ENCODE peak calls at places on chromosomes 12 and 14, in ten cellular contexts. One of them, this sample, is unnamed.

GRCh38 chr14:67187826-67188225 is 1.4 kb upstream of the GARIN2 start:
- DNase-seq in HCT116: peak; percentile 85
- DNase-seq in stomach: peak; percentile 69
- DNase-seq in dorsolateral prefrontal cortex: no peak
- DNase-seq in tibial artery: no peak
- DNase-seq in upper lobe of right lung: no peak
- DNase-seq in esophagus muscularis mucosa: no peak
- DNase-seq in astrocyte: peak; percentile 96
- DNase-seq in A549: no peak
- DNase-seq in IMR-90: peak; percentile 86
- DNase-seq in this sample: no peak

GRCh38 chr12:45281994-45282393 is 66.1 kb downstream of the ANO6 start:
- DNase-seq in HCT116: no peak
- DNase-seq in stomach: no peak
- DNase-seq in dorsolateral prefrontal cortex: no peak
- DNase-seq in tibial artery: no peak
- DNase-seq in upper lobe of right lung: no peak
- DNase-seq in esophagus muscularis mucosa: no peak
- DNase-seq in astrocyte: peak; percentile 44
- DNase-seq in A549: no peak
- DNase-seq in IMR-90: peak; percentile 56
- DNase-seq in this sample: no peak

GRCh38 chr14:92568621-92569479 is 55.3 kb downstream of the RIN3 start:
- DNase-seq in HCT116: no peak
- DNase-seq in stomach: no peak
- DNase-seq in dorsolateral prefrontal cortex: no peak
- DNase-seq in tibial artery: no peak
- DNase-seq in upper lobe of right lung: peak; percentile 57
- DNase-seq in esophagus muscularis mucosa: no peak
- DNase-seq in astrocyte: no peak
- DNase-seq in A549: no peak
- DNase-seq in IMR-90: no peak
- DNase-seq in this sample: peak; percentile 68

GRCh38 chr14:53338192-53338591 is 185.1 kb upstream of the DDHD1 start:
- DNase-seq in HCT116: no peak
- DNase-seq in stomach: no peak
- DNase-seq in dorsolateral prefrontal cortex: no peak
- DNase-seq in tibial artery: no peak
- DNase-seq in upper lobe of right lung: no peak
- DNase-seq in esophagus muscularis mucosa: no peak
- DNase-seq in astrocyte: peak; percentile 67
- DNase-seq in A549: no peak
- DNase-seq in IMR-90: peak; percentile 67
- DNase-seq in this sample: no peak

GRCh38 chr14:104933721-104934379 is 9.2 kb downstream of the PLD4 start:
- DNase-seq in HCT116: no peak
- DNase-seq in stomach: no peak
- DNase-seq in dorsolateral prefrontal cortex: no peak
- DNase-seq in tibial artery: peak; percentile 64
- DNase-seq in upper lobe of right lung: peak; percentile 64
- DNase-seq in esophagus muscularis mucosa: no peak
- DNase-seq in astrocyte: no peak
- DNase-seq in A549: no peak
- DNase-seq in IMR-90: no peak
- DNase-seq in this sample: no peak

GRCh38 chr14:99430491-99430890 is 50.2 kb downstream of the SETD3 start:
- DNase-seq in HCT116: no peak
- DNase-seq in stomach: peak; percentile 69
- DNase-seq in dorsolateral prefrontal cortex: no peak
- DNase-seq in tibial artery: no peak
- DNase-seq in upper lobe of right lung: no peak
- DNase-seq in esophagus muscularis mucosa: no peak
- DNase-seq in astrocyte: no peak
- DNase-seq in A549: peak; percentile 43
- DNase-seq in IMR-90: no peak
- DNase-seq in this sample: peak; percentile 54

GRCh38 chr12:52145228-52145940 is 46.4 kb downstream of the KRT80 start:
- DNase-seq in HCT116: no peak
- DNase-seq in stomach: no peak
- DNase-seq in dorsolateral prefrontal cortex: no peak
- DNase-seq in tibial artery: no peak
- DNase-seq in upper lobe of right lung: no peak
- DNase-seq in esophagus muscularis mucosa: no peak
- DNase-seq in astrocyte: no peak
- DNase-seq in A549: no peak
- DNase-seq in IMR-90: no peak
- DNase-seq in this sample: no peak

GRCh38 chr14:25111061-25111601 is 61.2 kb upstream of the STXBP6 start:
- DNase-seq in HCT116: no peak
- DNase-seq in stomach: peak; percentile 49
- DNase-seq in dorsolateral prefrontal cortex: no peak
- DNase-seq in tibial artery: no peak
- DNase-seq in upper lobe of right lung: no peak
- DNase-seq in esophagus muscularis mucosa: no peak
- DNase-seq in astrocyte: peak; percentile 99
- DNase-seq in A549: no peak
- DNase-seq in IMR-90: peak; percentile 98
- DNase-seq in this sample: no peak

GRCh38 chr12:121581681-121582439 is 1.0 kb upstream of the KDM2B start:
- DNase-seq in HCT116: no peak
- DNase-seq in stomach: peak; percentile 36
- DNase-seq in dorsolateral prefrontal cortex: no peak
- DNase-seq in tibial artery: peak; percentile 72
- DNase-seq in upper lobe of right lung: no peak
- DNase-seq in esophagus muscularis mucosa: no peak
- DNase-seq in astrocyte: no peak
- DNase-seq in A549: no peak
- DNase-seq in IMR-90: peak; percentile 50
- DNase-seq in this sample: peak; percentile 57

GRCh38 chr14:101654051-101654450 is 92.8 kb downstream of the DIO3 start:
- DNase-seq in HCT116: no peak
- DNase-seq in stomach: no peak
- DNase-seq in dorsolateral prefrontal cortex: no peak
- DNase-seq in tibial artery: no peak
- DNase-seq in upper lobe of right lung: no peak
- DNase-seq in esophagus muscularis mucosa: no peak
- DNase-seq in astrocyte: no peak
- DNase-seq in A549: no peak
- DNase-seq in IMR-90: no peak
- DNase-seq in this sample: no peak

GRCh38 chr12:47834199-47835016 is 14.7 kb upstream of the HDAC7 start:
- DNase-seq in HCT116: no peak
- DNase-seq in stomach: no peak
- DNase-seq in dorsolateral prefrontal cortex: no peak
- DNase-seq in tibial artery: no peak
- DNase-seq in upper lobe of right lung: no peak
- DNase-seq in esophagus muscularis mucosa: no peak
- DNase-seq in astrocyte: no peak
- DNase-seq in A549: no peak
- DNase-seq in IMR-90: no peak
- DNase-seq in this sample: no peak
- H3K27ac ChIP-seq in HCT116: no peak overlapping the region
- H3K27ac ChIP-seq in stomach: no peak overlapping the region
- H3K27ac ChIP-seq in dorsolateral prefrontal cortex: no peak overlapping the region
- H3K27ac ChIP-seq in tibial artery: no peak overlapping the region
- H3K27ac ChIP-seq in upper lobe of right lung: no peak overlapping the region
- H3K27ac ChIP-seq in esophagus muscularis mucosa: no peak overlapping the region
- H3K27ac ChIP-seq in astrocyte: no peak overlapping the region
- H3K27ac ChIP-seq in A549: peak overlapping the region; percentile 15
- H3K27ac ChIP-seq in IMR-90: no peak overlapping the region
- H3K27ac ChIP-seq in this sample: no peak overlapping the region

GRCh38 chr12:116882742-116883141 is 1.5 kb upstream of the HRK start:
- DNase-seq in HCT116: no peak
- DNase-seq in stomach: no peak
- DNase-seq in dorsolateral prefrontal cortex: no peak
- DNase-seq in tibial artery: no peak
- DNase-seq in upper lobe of right lung: no peak
- DNase-seq in esophagus muscularis mucosa: no peak
- DNase-seq in astrocyte: no peak
- DNase-seq in A549: peak; percentile 65
- DNase-seq in IMR-90: peak; percentile 61
- DNase-seq in this sample: no peak

GRCh38 chr12:116881325-116881866 is at the start of gene HRK:
- DNase-seq in HCT116: no peak
- DNase-seq in stomach: no peak
- DNase-seq in dorsolateral prefrontal cortex: no peak
- DNase-seq in tibial artery: no peak
- DNase-seq in upper lobe of right lung: no peak
- DNase-seq in esophagus muscularis mucosa: no peak
- DNase-seq in astrocyte: no peak
- DNase-seq in A549: no peak
- DNase-seq in IMR-90: no peak
- DNase-seq in this sample: no peak

GRCh38 chr12:116880213-116880816 is 926 bp downstream of the HRK start:
- DNase-seq in HCT116: no peak
- DNase-seq in stomach: no peak
- DNase-seq in dorsolateral prefrontal cortex: no peak
- DNase-seq in tibial artery: no peak
- DNase-seq in upper lobe of right lung: no peak
- DNase-seq in esophagus muscularis mucosa: no peak
- DNase-seq in astrocyte: no peak
- DNase-seq in A549: no peak
- DNase-seq in IMR-90: no peak
- DNase-seq in this sample: no peak

GRCh38 chr12:116880817-116881324 is 370 bp downstream of the HRK start:
- DNase-seq in HCT116: no peak
- DNase-seq in stomach: peak; percentile 49
- DNase-seq in dorsolateral prefrontal cortex: no peak
- DNase-seq in tibial artery: no peak
- DNase-seq in upper lobe of right lung: peak; percentile 69
- DNase-seq in esophagus muscularis mucosa: no peak
- DNase-seq in astrocyte: peak; percentile 38
- DNase-seq in A549: peak; percentile 63
- DNase-seq in IMR-90: peak; percentile 45
- DNase-seq in this sample: peak; percentile 33

GRCh38 chr12:116881867-116882507 is 746 bp upstream of the HRK start:
- DNase-seq in HCT116: no peak
- DNase-seq in stomach: no peak
- DNase-seq in dorsolateral prefrontal cortex: no peak
- DNase-seq in tibial artery: no peak
- DNase-seq in upper lobe of right lung: no peak
- DNase-seq in esophagus muscularis mucosa: no peak
- DNase-seq in astrocyte: no peak
- DNase-seq in A549: no peak
- DNase-seq in IMR-90: no peak
- DNase-seq in this sample: no peak
- H3K4me3 ChIP-seq in HCT116: no peak overlapping the region
- H3K4me3 ChIP-seq in stomach: peak overlapping the region; percentile 40
- H3K4me3 ChIP-seq in dorsolateral prefrontal cortex: peak overlapping the region; percentile 50
- H3K4me3 ChIP-seq in tibial artery: no peak overlapping the region
- H3K4me3 ChIP-seq in upper lobe of right lung: no peak overlapping the region
- H3K4me3 ChIP-seq in esophagus muscularis mucosa: peak overlapping the region; percentile 56
- H3K4me3 ChIP-seq in astrocyte: no peak overlapping the region
- H3K4me3 ChIP-seq in A549: peak overlapping the region; percentile 47
- H3K4me3 ChIP-seq in IMR-90: no peak overlapping the region
- H3K4me3 ChIP-seq in this sample: peak overlapping the region; percentile 45

GRCh38 chr12:108099085-108099484 is 30.0 kb upstream of the WSCD2 start:
- DNase-seq in HCT116: no peak
- DNase-seq in stomach: no peak
- DNase-seq in dorsolateral prefrontal cortex: no peak
- DNase-seq in tibial artery: no peak
- DNase-seq in upper lobe of right lung: no peak
- DNase-seq in esophagus muscularis mucosa: no peak
- DNase-seq in astrocyte: no peak
- DNase-seq in A549: no peak
- DNase-seq in IMR-90: no peak
- DNase-seq in this sample: no peak
- TF ChIP-seq CTCF in HCT116: peak; percentile 41
- TF ChIP-seq CTCF in stomach: no peak
- TF ChIP-seq CTCF in dorsolateral prefrontal cortex: no peak
- TF ChIP-seq CTCF in tibial artery: peak; percentile 58
- TF ChIP-seq CTCF in upper lobe of right lung: peak; percentile 39
- TF ChIP-seq CTCF in esophagus muscularis mucosa: peak; percentile 67
- TF ChIP-seq CTCF in astrocyte: no peak
- TF ChIP-seq CTCF in A549: no peak
- TF ChIP-seq CTCF in IMR-90: no peak
- TF ChIP-seq CTCF in this sample: peak; percentile 13

GRCh38 chr14:77276295-77276935 is 5.4 kb upstream of the NGB start:
- DNase-seq in HCT116: no peak
- DNase-seq in stomach: no peak
- DNase-seq in dorsolateral prefrontal cortex: no peak
- DNase-seq in tibial artery: no peak
- DNase-seq in upper lobe of right lung: no peak
- DNase-seq in esophagus muscularis mucosa: no peak
- DNase-seq in astrocyte: no peak
- DNase-seq in A549: no peak
- DNase-seq in IMR-90: no peak
- DNase-seq in this sample: no peak

GRCh38 chr14:77279719-77280118 is 8.7 kb upstream of the NGB start:
- DNase-seq in HCT116: no peak
- DNase-seq in stomach: no peak
- DNase-seq in dorsolateral prefrontal cortex: no peak
- DNase-seq in tibial artery: no peak
- DNase-seq in upper lobe of right lung: no peak
- DNase-seq in esophagus muscularis mucosa: no peak
- DNase-seq in astrocyte: no peak
- DNase-seq in A549: no peak
- DNase-seq in IMR-90: no peak
- DNase-seq in this sample: no peak

GRCh38 chr14:77276959-77277358 is 6.0 kb upstream of the NGB start:
- DNase-seq in HCT116: no peak
- DNase-seq in stomach: no peak
- DNase-seq in dorsolateral prefrontal cortex: no peak
- DNase-seq in tibial artery: no peak
- DNase-seq in upper lobe of right lung: no peak
- DNase-seq in esophagus muscularis mucosa: no peak
- DNase-seq in astrocyte: no peak
- DNase-seq in A549: no peak
- DNase-seq in IMR-90: no peak
- DNase-seq in this sample: no peak

GRCh38 chr14:77275855-77276153 is 4.8 kb upstream of the NGB start:
- DNase-seq in HCT116: no peak
- DNase-seq in stomach: no peak
- DNase-seq in dorsolateral prefrontal cortex: no peak
- DNase-seq in tibial artery: no peak
- DNase-seq in upper lobe of right lung: no peak
- DNase-seq in esophagus muscularis mucosa: no peak
- DNase-seq in astrocyte: no peak
- DNase-seq in A549: no peak
- DNase-seq in IMR-90: no peak
- DNase-seq in this sample: no peak

DNA sequence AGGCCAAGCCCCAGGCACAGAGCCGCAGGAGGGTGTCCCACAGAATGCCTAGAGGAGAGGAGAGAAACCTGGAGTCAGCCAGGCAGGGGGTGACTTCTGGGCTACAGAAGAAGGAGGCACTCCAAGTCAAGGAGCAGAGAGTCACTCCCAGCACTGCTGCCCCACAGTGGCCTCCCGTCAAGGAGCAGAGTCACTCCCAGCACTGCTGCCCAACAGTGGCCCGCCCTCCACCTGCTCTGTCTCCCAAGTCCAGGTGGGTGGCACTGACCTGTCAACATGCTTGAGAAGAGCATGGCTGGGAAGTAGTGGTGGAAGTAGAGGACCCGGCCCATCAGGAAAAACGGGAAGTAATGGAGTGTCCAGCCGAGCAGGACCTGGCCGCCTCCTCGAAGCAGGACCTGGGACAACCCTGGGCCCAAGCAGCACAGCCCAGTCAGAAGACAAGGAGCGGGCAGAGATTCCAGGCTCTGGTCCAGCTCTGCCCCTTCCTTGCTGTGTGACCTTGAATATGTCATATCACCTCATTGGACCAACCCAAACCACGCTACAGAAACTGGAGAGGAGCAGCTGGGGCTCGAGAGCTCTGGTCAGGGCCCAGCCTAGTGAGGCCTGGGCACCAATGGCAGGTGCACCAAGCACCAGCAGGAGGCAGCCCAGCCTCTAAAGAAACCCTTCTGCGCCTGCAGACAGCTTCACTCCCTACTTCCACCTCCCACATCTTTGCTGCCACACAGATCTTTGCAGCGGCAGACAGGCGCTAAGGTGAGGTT is 7.6 kb upstream of the NGB start:
- DNase-seq in HCT116: no peak
- DNase-seq in stomach: no peak
- DNase-seq in dorsolateral prefrontal cortex: no peak
- DNase-seq in tibial artery: no peak
- DNase-seq in upper lobe of right lung: no peak
- DNase-seq in esophagus muscularis mucosa: no peak
- DNase-seq in astrocyte: no peak
- DNase-seq in A549: no peak
- DNase-seq in IMR-90: no peak
- DNase-seq in this sample: no peak
- H3K27ac ChIP-seq in HCT116: no peak overlapping the region
- H3K27ac ChIP-seq in stomach: no peak overlapping the region
- H3K27ac ChIP-seq in dorsolateral prefrontal cortex: no peak overlapping the region
- H3K27ac ChIP-seq in tibial artery: no peak overlapping the region
- H3K27ac ChIP-seq in upper lobe of right lung: no peak overlapping the region
- H3K27ac ChIP-seq in esophagus muscularis mucosa: no peak overlapping the region
- H3K27ac ChIP-seq in astrocyte: no peak overlapping the region
- H3K27ac ChIP-seq in A549: no peak overlapping the region
- H3K27ac ChIP-seq in IMR-90: no peak overlapping the region
- H3K27ac ChIP-seq in this sample: no peak overlapping the region